ENCODE peak calls at places on chromosomes 12 and 14, in nine cellular contexts. B is lung; P is ovary; D is prostate gland; R is breast epithelium; Y is brain microvascular endothelial cell; F is CD4-positive, alpha-beta memory T cell; L is CD8-positive, alpha-beta memory T cell; Z is CD4-positive, CD25-positive, alpha-beta regulatory T cell. M is an unnamed sample. For H3K36me3, the result is how much of the 10 kb centered on the place peaks cover.

GRCh38 chr12:29160230-29160629 is 11.2 kb downstream of the FAR2 start:
- DNase-seq in R (no peak), F (peak), B (no peak), P (no peak), Z (peak), Y (no peak), D (no peak), L (no peak), M (no peak)

GRCh38 chr12:18165422-18165871 is 75.5 kb upstream of the RERGL start:
- DNase-seq in F (peak), R (no peak), Z (peak), D (no peak), P (no peak), B (no peak), L (no peak), Y (peak), M (peak)

GRCh38 chr12:94982456-94982855 is 21.0 kb downstream of the NDUFA12 start:
- DNase-seq in Z (no peak), B (no peak), R (no peak), D (no peak), Y (no peak), F (no peak), P (no peak), L (no peak), M (no peak)

GRCh38 chr12:93387780-93388179 is 10.1 kb downstream of the NUDT4 start:
- DNase-seq in P (no peak), Y (peak), L (no peak), D (no peak), Z (no peak), F (no peak), B (no peak), R (no peak), M (no peak)

GRCh38 chr14:90551733-90552464 is 155.1 kb downstream of the CALM1 start:
- DNase-seq in L (no peak), Z (no peak), R (peak), B (no peak), Y (no peak), F (no peak), P (peak), D (no peak), M (no peak)

GRCh38 chr14:105475916-105476845 is 1.6 kb downstream of the CRIP2 start:
- DNase-seq in Z (no peak), P (peak), F (no peak), B (no peak), R (no peak), D (no peak), L (no peak), Y (no peak), M (no peak)

GRCh38 chr14:31960039-31960438 is 117.1 kb upstream of the ARHGAP5 start:
- DNase-seq in D (no peak), F (no peak), L (no peak), Y (no peak), B (no peak), R (no peak), P (no peak), Z (no peak), M (no peak)

GRCh38 chr12:4379410-4379809 is at the start of gene FGF23:
- DNase-seq in B (no peak), P (no peak), L (no peak), D (no peak), Y (peak), Z (no peak), R (no peak), F (no peak), M (no peak)

GRCh38 chr12:27541031-27541719 is 17.2 kb downstream of the PPFIBP1 start:
- DNase-seq in B (no peak), F (no peak), L (no peak), P (no peak), Y (no peak), R (no peak), D (no peak), Z (no peak), M (no peak)

GRCh38 chr14:90487462-90487861 is 90.6 kb downstream of the CALM1 start:
- DNase-seq in Z (no peak), Y (no peak), D (no peak), L (no peak), R (no peak), F (no peak), B (no peak), P (no peak), M (no peak)

GRCh38 chr12:6332459-6332858 is 9.4 kb downstream of the TNFRSF1A start:
- DNase-seq in Z (no peak), R (no peak), L (no peak), D (no peak), Y (peak), B (no peak), P (no peak), F (no peak), M (no peak)
- H3K36me3 ChIP-seq in Z (half or more), R (under half), L (half or more), D (under half), Y (half or more), B (half or more), P (under half), F (half or more), M (half or more)

GRCh38 chr14:103728141-103728540 is 12.5 kb downstream of the ZFYVE21 start:
- DNase-seq in B (no peak), F (no peak), P (no peak), D (no peak), L (no peak), Z (no peak), Y (no peak), R (no peak), M (no peak)
- H3K36me3 ChIP-seq in B (under half), F (under half), P (under half), D (under half), L (under half), Z (under half), Y (under half), R (under half), M (under half)

GRCh38 chr12:111870216-111870615 is 28.2 kb downstream of the MAPKAPK5 start:
- DNase-seq in P (no peak), Y (no peak), L (no peak), B (no peak), F (no peak), Z (no peak), D (no peak), R (no peak), M (no peak)
- H3K36me3 ChIP-seq in P (under half), Y (under half), L (under half), B (under half), F (under half), Z (half or more), D (under half), R (under half), M (half or more)

GRCh38 chr14:35406811-35407630 is 2.5 kb upstream of the NFKBIA start:
- DNase-seq in F (peak), D (peak), L (peak), Y (peak), P (no peak), Z (peak), R (no peak), B (peak), M (peak)
- H3K36me3 ChIP-seq in F (under half), D (under half), L (under half), Y (under half), P (under half), Z (under half), R (under half), B (under half), M (under half)

DNA sequence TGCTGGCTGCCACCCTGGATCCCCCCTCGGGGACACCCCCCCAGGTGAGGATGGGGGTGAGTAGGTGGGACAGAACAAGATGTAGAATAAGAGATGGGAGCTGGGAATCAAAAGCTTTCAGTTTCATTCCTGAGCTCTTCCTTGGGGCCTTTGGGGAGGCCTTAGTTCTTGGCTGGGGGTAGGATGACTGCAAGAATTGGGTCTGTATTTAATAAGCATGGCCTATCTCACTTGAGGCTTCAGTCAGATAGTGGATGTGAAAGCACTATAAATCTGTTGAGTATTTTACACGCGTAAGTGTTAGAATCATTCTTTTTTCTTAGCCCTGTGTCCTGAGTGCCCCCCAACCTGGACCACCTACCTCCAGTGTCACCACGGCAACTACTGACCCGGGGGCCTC is 4.6 kb downstream of the MBD6 start:
- DNase-seq in D (no peak), B (no peak), Z (no peak), Y (no peak), R (no peak), P (no peak), F (no peak), L (no peak), M (no peak)
- H3K36me3 ChIP-seq in D (under half), B (half or more), Z (half or more), Y (half or more), R (under half), P (under half), F (half or more), L (under half), M (half or more)

GRCh38 chr14:73935666-73936065 is 14.2 kb downstream of the FAM161B start:
- DNase-seq in L (no peak), P (no peak), Y (no peak), R (no peak), Z (peak), D (no peak), F (no peak), B (no peak), M (peak)
- H3K36me3 ChIP-seq in L (under half), P (under half), Y (under half), R (under half), Z (under half), D (under half), F (under half), B (under half), M (under half)

GRCh38 chr12:104991565-104992128 is 5.5 kb downstream of the NOPCHAP1 start:
- DNase-seq in Y (no peak), F (no peak), D (no peak), R (no peak), P (no peak), L (no peak), Z (no peak), B (no peak), M (no peak)

GRCh38 chr12:104990950-104991349 is 4.8 kb downstream of the NOPCHAP1 start:
- DNase-seq in R (no peak), Y (no peak), L (no peak), D (no peak), Z (no peak), F (no peak), B (no peak), P (no peak), M (no peak)

GRCh38 chr12:104999347-104999685 is 13.2 kb downstream of the NOPCHAP1 start:
- DNase-seq in B (no peak), R (no peak), Y (no peak), P (no peak), L (no peak), Z (no peak), D (no peak), F (no peak), M (no peak)

GRCh38 chr12:104998423-104999346 is 12.6 kb downstream of the NOPCHAP1 start:
- DNase-seq in F (no peak), R (no peak), P (no peak), Z (no peak), Y (no peak), B (peak), L (peak), D (no peak), M (no peak)

DNA sequence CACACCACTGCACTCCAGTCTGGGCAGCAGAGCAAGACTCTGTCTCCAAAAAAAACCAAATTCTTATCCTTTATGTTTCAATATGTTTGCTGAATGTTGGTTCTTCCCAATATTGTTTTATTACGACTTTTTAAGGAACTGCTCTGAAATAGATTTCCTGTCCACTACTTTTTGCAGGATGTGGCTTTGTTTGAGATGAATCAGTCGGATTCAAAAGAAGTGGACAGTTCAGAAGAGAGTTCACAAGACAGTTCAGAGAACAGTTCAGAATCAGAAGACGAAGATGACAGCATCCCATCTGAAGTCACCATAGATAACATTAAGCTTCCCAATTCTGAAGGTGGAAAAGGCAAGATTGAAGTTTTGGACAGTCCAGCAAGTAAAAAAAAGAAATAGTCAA is 8.2 kb downstream of the NOPCHAP1 start:
- DNase-seq in Y (no peak), L (no peak), R (no peak), B (no peak), P (no peak), D (no peak), F (no peak), Z (no peak), M (no peak)
- H3K36me3 ChIP-seq in Y (under half), L (under half), R (under half), B (under half), P (under half), D (under half), F (under half), Z (half or more), M (half or more)

GRCh38 chr12:130805635-130806034 is 33.4 kb downstream of the STX2 start:
- DNase-seq in R (no peak), L (no peak), D (no peak), Y (no peak), B (no peak), P (no peak), Z (no peak), F (no peak), M (no peak)
- H3K36me3 ChIP-seq in R (under half), L (under half), D (under half), Y (under half), B (under half), P (under half), Z (half or more), F (half or more), M (under half)

M was measured in OCI-LY7.